ENCODE peak calls at places on chromosomes 5 and 9, in ten cellular contexts. One of them, this sample, is unnamed. For H3K36me3, the result is how much of the 10 kb centered on the place peaks cover.

GRCh38 chr5:12323637-12324229 is 419.5 kb upstream of the CTNND2 start:
- DNase-seq in mucosa of descending colon: no peak
- DNase-seq in small intestine: no peak
- DNase-seq in uterus: no peak
- DNase-seq in CD8-positive, alpha-beta memory T cell: no peak
- DNase-seq in BE2C: no peak
- DNase-seq in left ventricle myocardium inferior: no peak
- DNase-seq in sigmoid colon: no peak
- DNase-seq in upper lobe of left lung: no peak
- DNase-seq in aorta: no peak
- DNase-seq in this sample: no peak

GRCh38 chr5:56012281-56012963 is 17.7 kb upstream of the IL6ST start:
- DNase-seq in mucosa of descending colon: no peak
- DNase-seq in small intestine: no peak
- DNase-seq in uterus: no peak
- DNase-seq in CD8-positive, alpha-beta memory T cell: peak
- DNase-seq in BE2C: no peak
- DNase-seq in left ventricle myocardium inferior: peak
- DNase-seq in sigmoid colon: no peak
- DNase-seq in upper lobe of left lung: peak
- DNase-seq in aorta: no peak
- DNase-seq in this sample: no peak

GRCh38 chr9:84513981-84514380 is 155.5 kb upstream of the NTRK2 start:
- DNase-seq in mucosa of descending colon: no peak
- DNase-seq in small intestine: no peak
- DNase-seq in uterus: no peak
- DNase-seq in CD8-positive, alpha-beta memory T cell: no peak
- DNase-seq in BE2C: no peak
- DNase-seq in left ventricle myocardium inferior: no peak
- DNase-seq in sigmoid colon: no peak
- DNase-seq in upper lobe of left lung: no peak
- DNase-seq in aorta: no peak
- DNase-seq in this sample: no peak

GRCh38 chr5:10729320-10730133 is 31.5 kb downstream of the DAP start:
- DNase-seq in mucosa of descending colon: no peak
- DNase-seq in small intestine: no peak
- DNase-seq in uterus: no peak
- DNase-seq in CD8-positive, alpha-beta memory T cell: no peak
- DNase-seq in BE2C: no peak
- DNase-seq in left ventricle myocardium inferior: peak
- DNase-seq in sigmoid colon: no peak
- DNase-seq in upper lobe of left lung: no peak
- DNase-seq in aorta: peak
- DNase-seq in this sample: no peak

GRCh38 chr5:1702318-1702717 is 97.3 kb downstream of the MRPL36 start:
- DNase-seq in mucosa of descending colon: no peak
- DNase-seq in small intestine: no peak
- DNase-seq in uterus: no peak
- DNase-seq in CD8-positive, alpha-beta memory T cell: no peak
- DNase-seq in BE2C: no peak
- DNase-seq in left ventricle myocardium inferior: no peak
- DNase-seq in sigmoid colon: no peak
- DNase-seq in upper lobe of left lung: no peak
- DNase-seq in aorta: no peak
- DNase-seq in this sample: no peak

GRCh38 chr9:86470326-86470725 is 116.1 kb upstream of the TUT7 start:
- DNase-seq in mucosa of descending colon: no peak
- DNase-seq in small intestine: no peak
- DNase-seq in uterus: no peak
- DNase-seq in CD8-positive, alpha-beta memory T cell: no peak
- DNase-seq in BE2C: no peak
- DNase-seq in left ventricle myocardium inferior: no peak
- DNase-seq in sigmoid colon: no peak
- DNase-seq in upper lobe of left lung: no peak
- DNase-seq in aorta: no peak
- DNase-seq in this sample: no peak

GRCh38 chr5:134171972-134172371 is 4.8 kb downstream of the SKP1 start:
- DNase-seq in mucosa of descending colon: no peak
- DNase-seq in small intestine: peak
- DNase-seq in uterus: no peak
- DNase-seq in CD8-positive, alpha-beta memory T cell: no peak
- DNase-seq in BE2C: no peak
- DNase-seq in left ventricle myocardium inferior: no peak
- DNase-seq in sigmoid colon: no peak
- DNase-seq in upper lobe of left lung: no peak
- DNase-seq in aorta: no peak
- DNase-seq in this sample: no peak

GRCh38 chr9:129954868-129955550 is 88.0 kb downstream of the FNBP1 start:
- DNase-seq in mucosa of descending colon: no peak
- DNase-seq in small intestine: no peak
- DNase-seq in uterus: no peak
- DNase-seq in CD8-positive, alpha-beta memory T cell: no peak
- DNase-seq in BE2C: peak
- DNase-seq in left ventricle myocardium inferior: no peak
- DNase-seq in sigmoid colon: no peak
- DNase-seq in upper lobe of left lung: peak
- DNase-seq in aorta: no peak
- DNase-seq in this sample: no peak

GRCh38 chr5:1065143-1065750 is 46.6 kb downstream of the SLC12A7 start:
- DNase-seq in mucosa of descending colon: no peak
- DNase-seq in small intestine: no peak
- DNase-seq in uterus: no peak
- DNase-seq in CD8-positive, alpha-beta memory T cell: no peak
- DNase-seq in BE2C: no peak
- DNase-seq in left ventricle myocardium inferior: peak
- DNase-seq in sigmoid colon: no peak
- DNase-seq in upper lobe of left lung: no peak
- DNase-seq in aorta: peak
- DNase-seq in this sample: no peak

GRCh38 chr5:74112372-74112875 is 486.4 kb downstream of the ARHGEF28 start:
- DNase-seq in mucosa of descending colon: no peak
- DNase-seq in small intestine: no peak
- DNase-seq in uterus: no peak
- DNase-seq in CD8-positive, alpha-beta memory T cell: no peak
- DNase-seq in BE2C: no peak
- DNase-seq in left ventricle myocardium inferior: no peak
- DNase-seq in sigmoid colon: no peak
- DNase-seq in upper lobe of left lung: no peak
- DNase-seq in aorta: no peak
- DNase-seq in this sample: no peak

GRCh38 chr5:150043657-150044333 is 42.6 kb downstream of the CSF1R start:
- DNase-seq in mucosa of descending colon: no peak
- DNase-seq in small intestine: peak
- DNase-seq in uterus: no peak
- DNase-seq in CD8-positive, alpha-beta memory T cell: no peak
- DNase-seq in BE2C: no peak
- DNase-seq in left ventricle myocardium inferior: no peak
- DNase-seq in sigmoid colon: no peak
- DNase-seq in upper lobe of left lung: no peak
- DNase-seq in aorta: no peak
- DNase-seq in this sample: no peak

GRCh38 chr5:170597876-170598275 is 94.1 kb downstream of the KCNIP1 start:
- DNase-seq in mucosa of descending colon: no peak
- DNase-seq in small intestine: no peak
- DNase-seq in uterus: no peak
- DNase-seq in CD8-positive, alpha-beta memory T cell: no peak
- DNase-seq in BE2C: no peak
- DNase-seq in left ventricle myocardium inferior: no peak
- DNase-seq in sigmoid colon: peak
- DNase-seq in upper lobe of left lung: no peak
- DNase-seq in aorta: no peak
- DNase-seq in this sample: no peak

GRCh38 chr5:1789838-1790462 is 9.7 kb downstream of the MRPL36 start:
- DNase-seq in mucosa of descending colon: no peak
- DNase-seq in small intestine: no peak
- DNase-seq in uterus: no peak
- DNase-seq in CD8-positive, alpha-beta memory T cell: no peak
- DNase-seq in BE2C: no peak
- DNase-seq in left ventricle myocardium inferior: no peak
- DNase-seq in sigmoid colon: peak
- DNase-seq in upper lobe of left lung: no peak
- DNase-seq in aorta: peak
- DNase-seq in this sample: no peak

GRCh38 chr9:33637881-33638280 is 113.8 kb downstream of the ANKRD18B start:
- DNase-seq in mucosa of descending colon: no peak
- DNase-seq in small intestine: no peak
- DNase-seq in uterus: no peak
- DNase-seq in CD8-positive, alpha-beta memory T cell: no peak
- DNase-seq in BE2C: no peak
- DNase-seq in left ventricle myocardium inferior: no peak
- DNase-seq in sigmoid colon: no peak
- DNase-seq in upper lobe of left lung: no peak
- DNase-seq in aorta: no peak
- DNase-seq in this sample: no peak

DNA sequence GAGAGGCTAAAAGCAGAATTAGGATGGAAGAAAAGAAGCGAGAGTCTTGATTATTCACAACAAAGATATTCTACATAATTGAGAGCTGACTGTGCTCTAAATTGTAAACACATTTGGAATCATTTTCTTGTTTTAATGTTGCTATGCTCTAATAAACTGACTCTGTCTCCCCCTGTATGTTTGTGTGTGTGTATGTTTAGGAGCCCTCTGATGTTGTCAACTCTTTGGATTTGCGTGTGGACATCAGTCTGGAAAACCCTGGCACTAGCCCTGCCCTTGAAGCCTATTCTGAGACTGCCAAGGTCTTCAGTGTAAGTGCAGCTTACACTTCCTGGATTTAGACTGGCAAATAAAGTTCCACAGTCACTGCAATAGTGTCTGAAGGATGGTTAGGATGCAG is 37.8 kb downstream of the MOCS2 start:
- DNase-seq in mucosa of descending colon: no peak
- DNase-seq in small intestine: no peak
- DNase-seq in uterus: no peak
- DNase-seq in CD8-positive, alpha-beta memory T cell: no peak
- DNase-seq in BE2C: no peak
- DNase-seq in left ventricle myocardium inferior: no peak
- DNase-seq in sigmoid colon: no peak
- DNase-seq in upper lobe of left lung: no peak
- DNase-seq in aorta: no peak
- DNase-seq in this sample: no peak
- H3K36me3 ChIP-seq in mucosa of descending colon: under half
- H3K36me3 ChIP-seq in small intestine: under half
- H3K36me3 ChIP-seq in uterus: under half
- H3K36me3 ChIP-seq in CD8-positive, alpha-beta memory T cell: under half
- H3K36me3 ChIP-seq in BE2C: under half
- H3K36me3 ChIP-seq in left ventricle myocardium inferior: under half
- H3K36me3 ChIP-seq in sigmoid colon: under half
- H3K36me3 ChIP-seq in upper lobe of left lung: half or more
- H3K36me3 ChIP-seq in aorta: under half
- H3K36me3 ChIP-seq in this sample: half or more

DNA sequence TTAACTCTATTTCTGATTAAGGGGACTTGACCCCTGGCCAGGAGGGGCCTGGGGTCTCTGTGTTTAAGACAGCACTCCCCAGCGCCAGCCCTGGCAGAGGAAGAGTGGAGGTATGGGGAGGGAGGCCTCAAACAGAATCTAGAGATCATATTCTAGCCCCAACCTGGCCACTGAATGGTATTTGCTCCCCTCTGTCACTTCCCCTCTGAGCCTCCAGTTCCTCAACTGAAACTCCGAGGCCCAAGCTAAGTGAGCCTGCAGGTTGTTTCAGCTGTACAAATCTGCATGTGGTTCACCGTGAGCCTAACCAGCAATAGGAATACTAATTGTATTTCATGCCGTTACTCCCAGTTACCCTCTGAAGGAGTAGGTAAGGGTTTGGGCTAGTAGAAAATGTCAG is 36.0 kb downstream of the ANP32B start:
- DNase-seq in mucosa of descending colon: no peak
- DNase-seq in small intestine: no peak
- DNase-seq in uterus: no peak
- DNase-seq in CD8-positive, alpha-beta memory T cell: no peak
- DNase-seq in BE2C: no peak
- DNase-seq in left ventricle myocardium inferior: no peak
- DNase-seq in sigmoid colon: no peak
- DNase-seq in upper lobe of left lung: no peak
- DNase-seq in aorta: no peak
- DNase-seq in this sample: no peak
- H3K36me3 ChIP-seq in mucosa of descending colon: under half
- H3K36me3 ChIP-seq in small intestine: under half
- H3K36me3 ChIP-seq in uterus: under half
- H3K36me3 ChIP-seq in CD8-positive, alpha-beta memory T cell: under half
- H3K36me3 ChIP-seq in BE2C: half or more
- H3K36me3 ChIP-seq in left ventricle myocardium inferior: under half
- H3K36me3 ChIP-seq in sigmoid colon: half or more
- H3K36me3 ChIP-seq in upper lobe of left lung: half or more
- H3K36me3 ChIP-seq in aorta: under half
- H3K36me3 ChIP-seq in this sample: under half

DNA sequence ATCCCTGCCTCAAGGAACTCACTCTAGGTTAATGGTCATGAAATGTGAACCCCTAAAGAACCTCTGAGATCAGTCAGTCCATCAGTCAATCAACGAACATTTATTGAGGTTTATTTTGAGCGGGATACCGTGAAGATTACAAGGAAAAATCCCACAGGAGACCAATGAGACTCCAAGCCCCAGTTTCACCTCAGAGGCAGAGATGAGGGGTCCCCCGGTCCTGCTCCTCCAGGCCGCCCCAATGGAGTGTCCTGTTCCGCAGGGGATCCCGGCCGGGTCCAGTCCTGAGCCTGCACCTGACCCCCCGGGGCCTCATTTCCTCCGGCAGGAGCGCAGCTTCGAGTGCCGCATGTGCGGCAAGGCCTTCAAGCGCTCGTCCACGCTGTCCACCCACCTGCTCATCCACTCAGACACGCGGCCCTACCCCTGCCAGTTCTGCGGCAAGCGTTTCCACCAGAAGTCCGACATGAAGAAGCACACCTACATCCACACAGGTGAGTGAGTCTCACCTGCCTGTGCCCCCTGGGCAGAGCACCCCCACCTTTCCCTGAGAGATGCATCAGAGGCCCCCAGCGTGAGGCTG is 11.0 kb downstream of the GFI1B start:
- DNase-seq in mucosa of descending colon: no peak
- DNase-seq in small intestine: no peak
- DNase-seq in uterus: no peak
- DNase-seq in CD8-positive, alpha-beta memory T cell: no peak
- DNase-seq in BE2C: no peak
- DNase-seq in left ventricle myocardium inferior: no peak
- DNase-seq in sigmoid colon: no peak
- DNase-seq in upper lobe of left lung: no peak
- DNase-seq in aorta: no peak
- DNase-seq in this sample: no peak
- H3K36me3 ChIP-seq in mucosa of descending colon: under half
- H3K36me3 ChIP-seq in small intestine: under half
- H3K36me3 ChIP-seq in uterus: under half
- H3K36me3 ChIP-seq in CD8-positive, alpha-beta memory T cell: under half
- H3K36me3 ChIP-seq in BE2C: under half
- H3K36me3 ChIP-seq in left ventricle myocardium inferior: under half
- H3K36me3 ChIP-seq in sigmoid colon: under half
- H3K36me3 ChIP-seq in upper lobe of left lung: under half
- H3K36me3 ChIP-seq in aorta: under half
- H3K36me3 ChIP-seq in this sample: under half

DNA sequence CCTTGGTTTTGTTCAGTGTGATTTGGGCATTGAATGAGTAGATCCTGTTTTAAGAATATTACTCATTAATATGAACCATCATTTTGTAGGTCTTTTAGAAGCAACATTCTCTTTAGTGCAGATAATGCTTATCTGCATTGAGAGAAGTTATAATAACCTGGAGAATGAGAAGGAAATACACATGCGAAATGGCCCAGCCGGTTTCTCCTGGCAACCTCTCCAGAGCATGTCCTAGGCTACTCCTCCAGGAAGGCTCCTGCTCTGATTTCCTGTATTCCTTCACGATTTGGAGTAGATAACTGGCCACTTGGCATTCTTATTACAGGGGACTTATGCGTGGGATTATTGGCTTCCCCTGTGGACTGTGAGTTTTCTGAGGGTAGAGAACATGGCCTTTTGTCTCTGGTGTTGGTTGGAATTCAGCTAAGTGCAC is 12.6 kb downstream of the DAPK1 start:
- DNase-seq in mucosa of descending colon: no peak
- DNase-seq in small intestine: no peak
- DNase-seq in uterus: no peak
- DNase-seq in CD8-positive, alpha-beta memory T cell: no peak
- DNase-seq in BE2C: no peak
- DNase-seq in left ventricle myocardium inferior: no peak
- DNase-seq in sigmoid colon: no peak
- DNase-seq in upper lobe of left lung: no peak
- DNase-seq in aorta: no peak
- DNase-seq in this sample: no peak
- H3K36me3 ChIP-seq in mucosa of descending colon: under half
- H3K36me3 ChIP-seq in small intestine: under half
- H3K36me3 ChIP-seq in uterus: under half
- H3K36me3 ChIP-seq in CD8-positive, alpha-beta memory T cell: under half
- H3K36me3 ChIP-seq in BE2C: under half
- H3K36me3 ChIP-seq in left ventricle myocardium inferior: under half
- H3K36me3 ChIP-seq in sigmoid colon: under half
- H3K36me3 ChIP-seq in upper lobe of left lung: under half
- H3K36me3 ChIP-seq in aorta: under half
- H3K36me3 ChIP-seq in this sample: under half